ENCODE peak calls at places on chromosomes 5 and 9, in seven cellular contexts. C, Q, N, H, M, S and W are unnamed samples. For H3K27me3, the result is how much of the 10 kb centered on the place peaks cover.

GRCh38 chr5:42950466-42951168 is 89.5 kb downstream of the ANXA2R start:
- DNase-seq in H (peak), Q (no peak), M (peak), S (peak), N (peak), C (no peak), W (peak)

GRCh38 chr5:112681481-112681908 is 56.2 kb upstream of the APC start:
- DNase-seq in N (no peak), C (no peak), M (no peak), H (no peak), S (peak), Q (no peak), W (no peak)

GRCh38 chr9:107557236-107557990 is 67.8 kb upstream of the KLF4 start:
- DNase-seq in M (no peak), Q (no peak), S (peak), C (no peak), N (no peak), H (no peak), W (no peak)

GRCh38 chr9:122005597-122005996 is 87.5 kb downstream of the TTLL11 start:
- DNase-seq in Q (no peak), C (peak), M (no peak), H (peak), N (no peak), S (no peak), W (peak)

GRCh38 chr5:83590966-83591365 is 119.4 kb downstream of the VCAN start:
- DNase-seq in M (no peak), C (no peak), Q (no peak), S (no peak), N (no peak), H (no peak), W (no peak)

GRCh38 chr5:137040641-137041340 is 458.3 kb downstream of the SPOCK1 start:
- DNase-seq in H (no peak), N (no peak), C (no peak), Q (no peak), S (peak), M (no peak), W (no peak)

GRCh38 chr5:92353107-92354030 is 970.3 kb upstream of the ARRDC3 start:
- DNase-seq in N (no peak), S (peak), C (no peak), Q (no peak), M (no peak), H (no peak), W (no peak)

GRCh38 chr5:151863566-151863965 is 61.1 kb downstream of the GLRA1 start:
- DNase-seq in S (no peak), M (no peak), N (no peak), C (no peak), Q (no peak), H (no peak), W (no peak)

GRCh38 chr9:89428222-89428761 is 69.6 kb downstream of the SEMA4D start:
- DNase-seq in H (no peak), M (no peak), C (no peak), N (no peak), S (no peak), Q (no peak), W (no peak)

GRCh38 chr9:135146766-135147472 is 59.5 kb downstream of the OLFM1 start:
- DNase-seq in Q (no peak), H (no peak), C (peak), S (no peak), M (no peak), N (no peak), W (no peak)

GRCh38 chr5:140242890-140243585 is 59.9 kb downstream of the PFDN1 start:
- DNase-seq in M (no peak), S (no peak), C (no peak), Q (no peak), H (no peak), N (no peak), W (no peak)

GRCh38 chr9:12091865-12092527 is 601.2 kb upstream of the TYRP1 start:
- DNase-seq in M (no peak), Q (no peak), H (no peak), N (no peak), C (no peak), S (no peak), W (peak)

GRCh38 chr9:132894343-132894742 is 15.6 kb downstream of the SPACA9 start:
- DNase-seq in C (no peak), Q (no peak), M (no peak), S (no peak), H (no peak), N (no peak), W (no peak)

GRCh38 chr5:73902327-73903051 is 276.5 kb downstream of the ARHGEF28 start:
- DNase-seq in H (peak), N (no peak), Q (no peak), C (peak), M (no peak), S (peak), W (peak)

GRCh38 chr9:68834931-68835520 is 130.0 kb downstream of the PIP5K1B start:
- DNase-seq in C (no peak), H (no peak), M (no peak), Q (no peak), S (no peak), N (no peak), W (no peak)

GRCh38 chr9:77019810-77020437 is 469 bp downstream of the FOXB2 start:
- DNase-seq in S (no peak), N (no peak), C (no peak), Q (no peak), H (no peak), M (no peak), W (no peak)

GRCh38 chr5:86101966-86102365 is 515.8 kb upstream of the COX7C start:
- DNase-seq in M (no peak), S (no peak), C (no peak), Q (no peak), N (no peak), H (no peak), W (no peak)

GRCh38 chr5:108345541-108346171 is 36.2 kb downstream of the FBXL17 start:
- DNase-seq in Q (no peak), S (peak), C (no peak), M (no peak), H (peak), N (no peak), W (peak)

GRCh38 chr9:110602281-110602680 is 22.7 kb upstream of the SVEP1 start:
- DNase-seq in Q (no peak), M (no peak), N (no peak), H (peak), S (no peak), C (no peak), W (no peak)

GRCh38 chr5:177371120-177371537 is 13.1 kb upstream of the SLC34A1 start:
- DNase-seq in S (no peak), Q (no peak), C (no peak), N (no peak), H (no peak), M (no peak), W (no peak)
- H3K27me3 ChIP-seq in S (under half), Q (under half), C (under half), N (under half), H (under half), M (under half), W (under half)

GRCh38 chr9:100432736-100433135 is 5.8 kb downstream of the MSANTD3 start:
- DNase-seq in H (no peak), Q (no peak), S (no peak), M (no peak), N (no peak), C (no peak), W (no peak)
- H3K27me3 ChIP-seq in H (under half), Q (under half), S (under half), M (under half), N (under half), C (under half), W (under half)

GRCh38 chr5:121380066-121380465 is 471.6 kb upstream of the FTMT start:
- DNase-seq in S (no peak), M (no peak), Q (no peak), N (no peak), H (no peak), C (no peak), W (no peak)
- H3K27me3 ChIP-seq in S (under half), M (under half), Q (under half), N (under half), H (under half), C (under half), W (under half)

GRCh38 chr5:77531297-77531696 is 39.2 kb upstream of the WDR41 start:
- DNase-seq in H (no peak), N (no peak), S (no peak), M (no peak), C (no peak), Q (no peak), W (no peak)
- H3K27me3 ChIP-seq in H (half or more), N (under half), S (under half), M (under half), C (half or more), Q (under half), W (under half)

DNA sequence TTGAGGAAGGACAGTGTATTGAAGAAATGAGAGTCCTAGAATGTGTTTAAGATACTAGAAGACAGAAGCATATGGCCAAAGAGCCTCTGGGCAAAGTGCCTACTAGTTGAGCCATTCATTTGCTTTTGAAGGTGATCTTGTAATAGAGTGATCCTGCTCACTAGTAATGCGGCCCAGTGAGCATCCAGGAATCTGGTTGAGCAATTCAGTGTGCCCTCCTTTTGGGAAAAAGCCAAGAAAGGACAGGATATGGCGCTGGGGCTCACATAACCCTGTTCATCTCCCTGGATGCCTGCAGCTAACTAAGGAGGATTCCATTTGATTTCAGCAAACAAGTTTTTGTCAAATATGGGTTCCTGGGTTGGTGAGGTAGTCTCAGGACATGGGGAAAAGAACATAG is 16.3 kb downstream of the ADAM19 start:
- DNase-seq in M (no peak), Q (no peak), C (no peak), N (no peak), S (no peak), H (no peak), W (no peak)
- H3K27me3 ChIP-seq in M (under half), Q (under half), C (under half), N (under half), S (under half), H (under half), W (under half)

GRCh38 chr5:180652346-180652745 is 2.9 kb upstream of the FLT4 start:
- DNase-seq in H (no peak), Q (no peak), M (no peak), N (no peak), S (no peak), C (no peak), W (no peak)
- H3K27me3 ChIP-seq in H (half or more), Q (under half), M (under half), N (under half), S (under half), C (half or more), W (under half)

GRCh38 chr5:39584921-39585320 is 160.1 kb upstream of the DAB2 start:
- DNase-seq in S (peak), H (no peak), Q (no peak), N (no peak), M (no peak), C (no peak), W (no peak)
- H3K27me3 ChIP-seq in S (under half), H (under half), Q (under half), N (under half), M (under half), C (under half), W (under half)

GRCh38 chr9:131278421-131279111 is 2.3 kb upstream of the FAM78A start:
- DNase-seq in H (no peak), C (no peak), N (no peak), M (no peak), S (no peak), Q (no peak), W (no peak)

GRCh38 chr9:131276107-131276888 is at the start of gene FAM78A:
- DNase-seq in C (peak), H (no peak), N (peak), Q (no peak), S (no peak), M (peak), W (peak)

GRCh38 chr9:131276891-131277672 is 772 bp upstream of the FAM78A start:
- DNase-seq in Q (no peak), N (peak), H (no peak), C (no peak), M (peak), S (no peak), W (no peak)

GRCh38 chr9:131279196-131279926 is 3.1 kb upstream of the FAM78A start:
- DNase-seq in S (no peak), M (no peak), C (no peak), Q (no peak), N (no peak), H (no peak), W (no peak)

DNA sequence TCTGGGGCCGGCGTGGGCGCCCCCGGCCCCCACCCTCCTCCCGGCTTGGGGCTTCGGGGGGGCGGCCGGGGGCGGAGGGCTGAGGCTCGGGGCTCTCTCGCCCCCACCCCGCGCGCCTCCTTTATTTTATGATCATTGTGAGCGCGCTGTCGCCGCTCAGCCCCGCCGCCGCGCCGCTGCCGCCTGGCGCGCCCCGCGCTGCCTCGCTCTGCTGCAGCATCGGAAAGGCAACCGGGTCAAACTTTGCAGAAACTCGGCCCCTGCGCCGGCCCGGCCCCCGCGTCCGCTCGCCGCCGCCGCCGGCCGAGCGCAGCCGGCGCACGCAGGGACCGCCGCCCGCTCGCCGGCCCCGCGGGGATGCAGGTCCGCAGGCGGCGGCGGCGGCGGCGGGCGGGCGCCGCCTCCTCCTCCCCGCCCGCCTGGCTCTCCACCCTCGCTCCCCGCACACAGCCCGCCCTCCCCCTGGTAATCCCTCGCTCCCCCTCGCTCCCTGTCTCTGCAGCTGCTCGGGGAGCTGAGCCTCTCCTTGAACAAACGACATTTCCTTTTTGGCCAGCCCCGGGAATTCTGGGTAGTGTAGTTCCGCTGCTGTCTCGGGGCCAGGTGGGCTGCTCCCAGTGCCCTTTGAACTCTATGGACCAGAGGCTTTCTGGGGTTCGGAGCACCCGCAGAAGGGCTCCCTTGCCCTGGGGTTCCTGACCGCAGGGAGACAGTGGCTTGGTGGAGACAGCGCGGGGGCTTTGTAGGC is 1.5 kb upstream of the FAM78A start:
- DNase-seq in N (peak), H (peak), C (peak), Q (peak), M (peak), S (peak), W (peak)
- H3K27me3 ChIP-seq in N (under half), H (under half), C (under half), Q (under half), M (half or more), S (under half), W (under half)